ENCODE peak calls at places on chromosomes 5 and 9, in seven cellular contexts. W is substantia nigra, U is upper lobe of right lung, H is tibial nerve, M is left kidney, E is NCI-H187 treated with DMSO at 0.1 percent for 48 hours, R is M059J. Y is an unnamed sample.

GRCh38 chr5:41832430-41832829 is 37.8 kb downstream of the OXCT1 start:
- DNase-seq in W (no peak), U (no peak), H (no peak), M (no peak), E (no peak), R (no peak), Y (no peak)

GRCh38 chr5:80686757-80687156 is 32.0 kb upstream of the DHFR start:
- DNase-seq in W (no peak), U (no peak), H (no peak), M (peak), E (no peak), R (peak), Y (no peak)

GRCh38 chr5:167565555-167565954 is 725.9 kb upstream of the WWC1 start:
- DNase-seq in W (no peak), U (no peak), H (no peak), M (peak), E (no peak), R (peak), Y (no peak)

GRCh38 chr5:14425581-14425980 is 156.0 kb upstream of the OTULINL start:
- DNase-seq in W (no peak), U (no peak), H (no peak), M (no peak), E (no peak), R (no peak), Y (no peak)

GRCh38 chr9:120435066-120435465 is 144.9 kb downstream of the CDK5RAP2 start:
- DNase-seq in W (no peak), U (no peak), H (no peak), M (no peak), E (no peak), R (no peak), Y (no peak)

GRCh38 chr9:109198736-109199384 is 31.8 kb upstream of the FRRS1L start:
- DNase-seq in W (no peak), U (no peak), H (no peak), M (no peak), E (no peak), R (peak), Y (no peak)

GRCh38 chr9:134533850-134534585 is 107.6 kb upstream of the COL5A1 start:
- DNase-seq in W (peak), U (no peak), H (peak), M (no peak), E (no peak), R (peak), Y (no peak)

GRCh38 chr9:37617837-37618236 is 25.4 kb upstream of the TOMM5 start:
- DNase-seq in W (no peak), U (no peak), H (no peak), M (no peak), E (no peak), R (peak), Y (no peak)

GRCh38 chr9:113711251-113711650 is 164.9 kb upstream of the ZNF618 start:
- DNase-seq in W (no peak), U (no peak), H (no peak), M (no peak), E (no peak), R (no peak), Y (no peak)

GRCh38 chr5:171395042-171395441 is 7.4 kb downstream of the NPM1 start:
- DNase-seq in W (no peak), U (no peak), H (no peak), M (no peak), E (no peak), R (no peak), Y (no peak)

GRCh38 chr5:35773936-35774335 is 82.8 kb upstream of the IL7R start:
- DNase-seq in W (no peak), U (no peak), H (no peak), M (no peak), E (no peak), R (peak), Y (no peak)

GRCh38 chr9:114820776-114821501 is 15.1 kb upstream of the TNFSF15 start:
- DNase-seq in W (no peak), U (no peak), H (no peak), M (no peak), E (no peak), R (no peak), Y (no peak)

GRCh38 chr9:86766912-86767311 is 180.4 kb downstream of the GAS1 start:
- DNase-seq in W (no peak), U (no peak), H (no peak), M (peak), E (no peak), R (peak), Y (no peak)

GRCh38 chr9:4258321-4259093 is 41.4 kb downstream of the GLIS3 start:
- DNase-seq in W (no peak), U (no peak), H (no peak), M (no peak), E (no peak), R (peak), Y (no peak)

GRCh38 chr9:134777153-134777552 is 103.5 kb upstream of the FCN2 start:
- DNase-seq in W (no peak), U (no peak), H (no peak), M (no peak), E (no peak), R (no peak), Y (no peak)

GRCh38 chr9:12640021-12640587 is 53.1 kb upstream of the TYRP1 start:
- DNase-seq in W (no peak), U (no peak), H (no peak), M (peak), E (no peak), R (peak), Y (peak)

GRCh38 chr9:134328841-134329575 is 2.8 kb downstream of the RXRA start:
- DNase-seq in W (no peak), U (no peak), H (no peak), M (peak), E (no peak), R (no peak), Y (no peak)

GRCh38 chr9:86282077-86282978 is at the start of gene ISCA1:
- DNase-seq in W (peak), U (peak), H (peak), M (peak), E (peak), R (peak), Y (peak)

GRCh38 chr9:130138791-130139190 is 33.4 kb upstream of the NCS1 start:
- DNase-seq in W (no peak), U (no peak), H (peak), M (peak), E (no peak), R (peak), Y (no peak)